ENCODE peak calls at places on chromosome 6, in four cellular contexts. One of them, this sample, is unnamed.

GRCh38 chr6:143634486-143634885 is 43.3 kb upstream of the PHACTR2 start:
- DNase-seq in ELF-1: no peak
- DNase-seq in OCI-LY7: no peak
- DNase-seq in AG08395: peak
- DNase-seq in this sample: no peak

GRCh38 chr6:88814909-88815308 is 148.5 kb downstream of the RNGTT start:
- DNase-seq in ELF-1: no peak
- DNase-seq in OCI-LY7: no peak
- DNase-seq in AG08395: no peak
- DNase-seq in this sample: no peak

GRCh38 chr6:70667711-70668498 is at the start of gene SMAP1:
- DNase-seq in AG08395: peak
- DNase-seq in OCI-LY7: peak
- DNase-seq in ELF-1: peak
- DNase-seq in this sample: peak

GRCh38 chr6:79257381-79258205 is 23.1 kb upstream of the HMGN3 start:
- DNase-seq in AG08395: no peak
- DNase-seq in ELF-1: no peak
- DNase-seq in OCI-LY7: no peak
- DNase-seq in this sample: no peak

GRCh38 chr6:11732036-11732545 is 46.5 kb downstream of the ADTRP start:
- DNase-seq in AG08395: peak
- DNase-seq in ELF-1: no peak
- DNase-seq in OCI-LY7: no peak
- DNase-seq in this sample: peak

GRCh38 chr6:17705428-17705777 is 1.3 kb downstream of the NUP153 start:
- DNase-seq in ELF-1: no peak
- DNase-seq in OCI-LY7: no peak
- DNase-seq in AG08395: peak
- DNase-seq in this sample: peak

GRCh38 chr6:90319979-90320667 is 23.5 kb upstream of the BACH2 start:
- DNase-seq in ELF-1: no peak
- DNase-seq in OCI-LY7: no peak
- DNase-seq in AG08395: no peak
- DNase-seq in this sample: no peak

GRCh38 chr6:1103945-1104623 is 207.8 kb upstream of the FOXQ1 start:
- DNase-seq in OCI-LY7: no peak
- DNase-seq in AG08395: peak
- DNase-seq in ELF-1: peak
- DNase-seq in this sample: no peak

GRCh38 chr6:32882879-32883250 is 28.9 kb downstream of the PSMB9 start:
- DNase-seq in OCI-LY7: no peak
- DNase-seq in ELF-1: no peak
- DNase-seq in AG08395: peak
- DNase-seq in this sample: no peak

GRCh38 chr6:33787954-33788693 is 806 bp downstream of the LEMD2 start:
- DNase-seq in AG08395: peak
- DNase-seq in OCI-LY7: peak
- DNase-seq in ELF-1: peak
- DNase-seq in this sample: peak

GRCh38 chr6:27468334-27468733 is 4.6 kb downstream of the ZNF184 start:
- DNase-seq in AG08395: no peak
- DNase-seq in OCI-LY7: no peak
- DNase-seq in ELF-1: no peak
- DNase-seq in this sample: no peak